ENCODE peak calls at places on chromosome 15, in five cellular contexts. A is PC-3; T is CD8-positive, alpha-beta memory T cell; H is CD4-positive, alpha-beta T cell; Y is M059J. R is an unnamed sample.

GRCh38 chr15:93333826-93334225 is 244.8 kb upstream of the RGMA start:
- DNase-seq in A (no peak), H (no peak), Y (no peak), T (no peak), R (no peak)

GRCh38 chr15:60683156-60683555 is 204.2 kb upstream of the ICE2 start:
- DNase-seq in Y (no peak), A (no peak), T (no peak), H (no peak), R (peak)

GRCh38 chr15:63819645-63820044 is 14.1 kb downstream of the HERC1 start:
- DNase-seq in Y (no peak), T (no peak), A (no peak), H (no peak), R (no peak)

GRCh38 chr15:86872782-86873181 is 793.1 kb downstream of the AGBL1 start:
- DNase-seq in Y (no peak), T (no peak), H (no peak), A (no peak), R (no peak)

GRCh38 chr15:62570405-62570783 is 405.3 kb upstream of the C2CD4B start:
- DNase-seq in T (no peak), H (no peak), A (no peak), Y (no peak), R (no peak)

GRCh38 chr15:32856753-32857152 is 138.9 kb downstream of the GREM1 start:
- DNase-seq in A (no peak), H (no peak), Y (peak), T (no peak), R (peak)

GRCh38 chr15:34904527-34904926 is 65.0 kb downstream of the AQR start:
- DNase-seq in T (no peak), H (no peak), Y (no peak), A (no peak), R (no peak)

GRCh38 chr15:63292771-63293170 is 15.4 kb downstream of the APH1B start:
- DNase-seq in A (no peak), Y (no peak), T (no peak), H (no peak), R (no peak)

GRCh38 chr15:27833974-27834373 is 265.1 kb downstream of the OCA2 start:
- DNase-seq in H (no peak), A (no peak), Y (no peak), T (no peak), R (no peak)

GRCh38 chr15:90264649-90265048 is 823 bp upstream of the NGRN start:
- DNase-seq in A (peak), H (no peak), Y (peak), T (no peak), R (no peak)

GRCh38 chr15:25883860-25884259 is 20.7 kb upstream of the ATP10A start:
- DNase-seq in T (no peak), H (no peak), Y (peak), A (peak), R (peak)

GRCh38 chr15:32657941-32658340 is 16.4 kb downstream of the SCG5 start:
- DNase-seq in H (no peak), A (peak), T (no peak), Y (no peak), R (no peak)

GRCh38 chr15:31264534-31265089 is 62.0 kb upstream of the KLF13 start:
- DNase-seq in T (no peak), H (no peak), Y (no peak), A (no peak), R (no peak)

GRCh38 chr15:36579792-36580431 is 486 bp downstream of the CDIN1 start:
- DNase-seq in Y (peak), T (peak), H (peak), A (peak), R (no peak)

GRCh38 chr15:78570710-78571109 is 5.4 kb downstream of the CHRNA5 start:
- DNase-seq in T (no peak), H (no peak), A (no peak), Y (peak), R (no peak)

GRCh38 chr15:29129903-29130302 is 139.7 kb downstream of the NSMCE3 start:
- DNase-seq in H (no peak), A (no peak), T (no peak), Y (no peak), R (no peak)

GRCh38 chr15:40323953-40324937 is 753 bp downstream of the INAFM2 start:
- DNase-seq in A (no peak), H (no peak), T (no peak), Y (no peak), R (no peak)

GRCh38 chr15:84872009-84872900 is 12.2 kb upstream of the SLC28A1 start:
- DNase-seq in Y (peak), T (no peak), H (no peak), A (no peak), R (peak)

R was measured in astrocyte.